ENCODE peak calls at places on chromosomes 13 and 19, in nine cellular contexts. I, X, L, K, C, Q, V, W and E are unnamed samples.

GRCh38 chr19:43755256-43755801 is 567 bp upstream of the SMG9 start:
- DNase-seq in I (no peak), X (peak; percentile 77), L (peak; percentile 90), K (peak; percentile 92), C (peak; percentile 81), Q (peak; percentile 87), V (no peak), W (peak; percentile 80), E (peak; percentile 84)

GRCh38 chr13:19587635-19588300 is 26.4 kb upstream of the TPTE2 start:
- DNase-seq in I (no peak), X (peak; percentile 9), L (no peak), K (no peak), C (no peak), Q (no peak), V (no peak), W (peak; percentile 58), E (no peak)

GRCh38 chr13:27359203-27359821 is 65.1 kb upstream of the GTF3A start:
- DNase-seq in I (no peak), X (peak; percentile 48), L (peak; percentile 79), K (peak; percentile 70), C (peak; percentile 80), Q (peak; percentile 53), V (no peak), W (peak; percentile 88), E (peak; percentile 76)

GRCh38 chr19:19743176-19743575 is 10.3 kb upstream of the ZNF14 start:
- DNase-seq in I (no peak), X (no peak), L (no peak), K (no peak), C (no peak), Q (no peak), V (no peak), W (no peak), E (no peak)

GRCh38 chr13:52109096-52109495 is 19.8 kb downstream of the NEK5 start:
- DNase-seq in I (no peak), X (no peak), L (no peak), K (no peak), C (no peak), Q (no peak), V (no peak), W (no peak), E (no peak)

GRCh38 chr13:51614350-51614786 is 30.1 kb downstream of the WDFY2 start:
- DNase-seq in I (no peak), X (peak; percentile 11), L (peak; percentile 12), K (peak; percentile 52), C (peak; percentile 58), Q (no peak), V (no peak), W (no peak), E (no peak)

GRCh38 chr19:648904-649733 is 9.4 kb downstream of the FGF22 start:
- DNase-seq in I (no peak), X (no peak), L (no peak), K (no peak), C (no peak), Q (no peak), V (no peak), W (no peak), E (no peak)

GRCh38 chr13:93881418-93881817 is 598.1 kb downstream of the DCT start:
- DNase-seq in I (no peak), X (no peak), L (no peak), K (no peak), C (no peak), Q (no peak), V (no peak), W (no peak), E (no peak)

GRCh38 chr19:49400034-49400433 is 12.0 kb downstream of the KASH5 start:
- DNase-seq in I (no peak), X (no peak), L (no peak), K (no peak), C (no peak), Q (no peak), V (no peak), W (no peak), E (no peak)

GRCh38 chr13:109655206-109655600 is 131.2 kb downstream of the IRS2 start:
- DNase-seq in I (no peak), X (no peak), L (no peak), K (no peak), C (no peak), Q (no peak), V (peak; percentile 62), W (peak; percentile 81), E (no peak)

GRCh38 chr13:46521921-46522691 is 30.9 kb upstream of the LRCH1 start:
- DNase-seq in I (no peak), X (no peak), L (no peak), K (no peak), C (no peak), Q (no peak), V (no peak), W (no peak), E (no peak)

GRCh38 chr19:7866399-7867091 is 7.6 kb downstream of the PRR36 start:
- DNase-seq in I (no peak), X (no peak), L (no peak), K (peak; percentile 35), C (no peak), Q (no peak), V (no peak), W (no peak), E (peak; percentile 27)

GRCh38 chr13:56009418-56009817 is 1131.3 kb upstream of the PRR20A start:
- DNase-seq in I (no peak), X (no peak), L (no peak), K (no peak), C (no peak), Q (no peak), V (no peak), W (no peak), E (no peak)

GRCh38 chr13:20174656-20175405 is 14.0 kb upstream of the GJA3 start:
- DNase-seq in I (no peak), X (no peak), L (peak; percentile 85), K (peak; percentile 74), C (no peak), Q (peak; percentile 42), V (peak; percentile 77), W (peak; percentile 93), E (peak; percentile 64)

GRCh38 chr13:42401376-42401775 is 129.4 kb downstream of the AKAP11 start:
- DNase-seq in I (no peak), X (no peak), L (no peak), K (no peak), C (no peak), Q (no peak), V (no peak), W (no peak), E (no peak)

GRCh38 chr19:49592486-49593232 is 1.7 kb downstream of the PRR12 start:
- DNase-seq in I (no peak), X (no peak), L (no peak), K (no peak), C (no peak), Q (no peak), V (no peak), W (peak; percentile 34), E (no peak)

GRCh38 chr13:36880961-36881360 is 39.1 kb downstream of the SMAD9 start:
- DNase-seq in I (no peak), X (no peak), L (no peak), K (no peak), C (no peak), Q (no peak), V (no peak), W (peak; percentile 12), E (no peak)

GRCh38 chr13:99367663-99368448 is 60.7 kb upstream of the GPR183 start:
- DNase-seq in I (no peak), X (no peak), L (no peak), K (no peak), C (peak; percentile 47), Q (no peak), V (no peak), W (no peak), E (no peak)
- H3K4me3 ChIP-seq in I (no peak overlapping the region), X (peak overlapping the region; percentile 51), L (no peak overlapping the region), K (no peak overlapping the region), C (no peak overlapping the region), Q (no peak overlapping the region), V (no peak overlapping the region), W (no peak overlapping the region), E (no peak overlapping the region)

DNA sequence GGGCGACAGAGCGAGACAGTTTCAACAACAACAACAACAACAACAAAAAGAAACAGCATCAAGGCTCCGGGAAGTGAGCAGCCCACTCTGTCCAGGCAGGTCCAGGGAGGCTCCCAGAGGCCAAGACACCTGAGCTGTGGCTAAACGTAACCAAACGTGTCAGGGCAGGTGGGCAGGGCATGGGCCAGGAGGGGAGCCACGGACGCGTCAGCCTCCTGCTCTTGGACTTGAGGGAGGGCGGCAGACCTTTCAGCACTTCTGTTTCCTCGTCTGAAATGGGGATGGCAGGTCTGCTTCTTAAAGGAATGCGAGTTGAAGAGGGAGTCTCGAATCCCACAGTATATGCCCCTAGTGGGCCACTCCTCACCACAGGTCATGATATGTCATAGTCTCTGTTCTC is 53.8 kb downstream of the MYO9B start:
- DNase-seq in I (no peak), X (no peak), L (no peak), K (no peak), C (no peak), Q (no peak), V (no peak), W (no peak), E (no peak)
- H3K4me3 ChIP-seq in I (no peak overlapping the region), X (no peak overlapping the region), L (no peak overlapping the region), K (no peak overlapping the region), C (no peak overlapping the region), Q (no peak overlapping the region), V (no peak overlapping the region), W (no peak overlapping the region), E (no peak overlapping the region)

DNA sequence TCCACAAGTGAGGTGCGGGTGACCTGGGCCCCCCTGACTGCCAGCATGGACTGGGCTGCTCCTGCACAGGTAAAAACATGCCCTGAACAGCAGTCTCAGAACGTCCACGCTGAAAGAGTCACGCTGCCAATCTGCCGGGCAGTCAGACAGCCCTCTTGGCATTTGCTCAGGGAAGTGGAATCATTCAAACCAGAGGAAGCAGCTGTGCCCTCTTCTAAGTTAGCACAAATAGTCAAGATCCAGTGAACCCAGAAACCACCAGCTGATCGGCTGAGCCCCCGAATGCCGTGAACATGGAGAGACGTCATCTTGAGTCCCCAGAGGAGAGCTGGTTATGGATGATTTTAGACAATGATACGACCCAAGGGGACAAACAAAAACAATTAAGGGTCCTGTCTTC is 34.4 kb downstream of the KLF2 start:
- DNase-seq in I (no peak), X (no peak), L (no peak), K (no peak), C (no peak), Q (no peak), V (no peak), W (no peak), E (no peak)
- H3K4me3 ChIP-seq in I (no peak overlapping the region), X (no peak overlapping the region), L (no peak overlapping the region), K (no peak overlapping the region), C (no peak overlapping the region), Q (no peak overlapping the region), V (no peak overlapping the region), W (no peak overlapping the region), E (no peak overlapping the region)

DNA sequence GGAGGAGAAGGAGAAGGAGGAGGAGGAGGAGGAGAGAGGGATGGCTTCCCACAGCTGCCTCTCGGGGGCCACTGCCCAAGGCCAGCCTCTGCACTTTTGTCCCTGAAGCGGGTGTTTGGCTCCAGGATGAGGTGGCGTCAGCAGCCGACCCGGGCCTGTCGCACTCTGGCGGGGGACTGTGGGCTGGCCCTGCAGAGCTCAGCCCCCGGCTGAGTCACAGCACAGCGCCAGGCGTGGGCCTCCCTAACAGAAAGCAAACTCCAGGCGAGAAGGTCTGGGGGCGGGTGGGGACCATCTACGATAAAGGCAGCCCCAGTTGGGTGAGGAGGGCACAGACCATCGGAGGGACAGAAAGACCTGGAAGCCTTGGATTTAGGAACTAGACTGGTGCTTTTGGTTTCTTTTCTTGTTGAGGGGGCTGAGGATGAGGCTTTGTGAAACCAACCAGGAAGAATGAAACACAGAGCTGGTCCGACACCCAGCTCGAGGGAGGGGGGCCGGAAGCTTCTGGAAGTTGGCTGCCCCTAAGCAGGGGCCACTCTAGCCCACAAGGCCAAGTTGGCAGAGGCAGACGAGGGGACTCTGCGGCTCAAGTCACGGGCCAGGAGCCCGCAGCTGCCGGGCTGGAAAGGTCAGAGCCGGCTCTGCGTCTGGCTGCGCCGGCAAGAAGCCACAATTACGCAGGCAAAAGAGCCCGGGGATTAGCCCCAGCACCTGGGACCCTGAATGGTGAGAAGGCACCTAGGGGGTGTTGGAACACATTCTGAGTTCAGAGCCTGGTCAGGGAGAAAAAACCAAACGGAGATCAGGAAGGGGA is 18.2 kb downstream of the LSM4 start:
- DNase-seq in I (no peak), X (peak; percentile 72), L (peak; percentile 75), K (peak; percentile 94), C (peak; percentile 89), Q (peak; percentile 89), V (peak; percentile 67), W (peak; percentile 92), E (peak; percentile 91)
- H3K4me3 ChIP-seq in I (peak overlapping the region; percentile 2), X (peak overlapping the region; percentile 70), L (peak overlapping the region; percentile 22), K (peak overlapping the region; percentile 56), C (peak overlapping the region; percentile 58), Q (peak overlapping the region; percentile 64), V (peak overlapping the region; percentile 37), W (peak overlapping the region; percentile 80), E (peak overlapping the region; percentile 40)